ENCODE peak calls at places on chromosomes 1 and 21, in six cellular contexts. U, O, I, G, Q and E are unnamed samples.

GRCh38 chr1:110243146-110243545 is 33.0 kb downstream of the KCNC4 start:
- DNase-seq in U (no peak), G (no peak), Q (no peak), O (no peak), I (no peak), E (no peak)

GRCh38 chr21:37207441-37208009 is 59.6 kb downstream of the VPS26C start:
- DNase-seq in U (no peak), O (peak; percentile 59), I (no peak), G (peak; percentile 67), Q (no peak), E (peak; percentile 15)

GRCh38 chr1:205294175-205294913 is 27.2 kb downstream of the NUAK2 start:
- DNase-seq in I (peak; percentile 90), Q (peak; percentile 80), G (peak; percentile 74), U (no peak), O (no peak), E (no peak)

GRCh38 chr1:162942903-162943567 is 82.1 kb upstream of the CCDC190 start:
- DNase-seq in I (no peak), U (no peak), Q (no peak), G (no peak), O (no peak), E (no peak)

GRCh38 chr21:45048968-45049367 is 25.4 kb upstream of the ADARB1 start:
- DNase-seq in Q (no peak), I (no peak), O (no peak), G (no peak), U (no peak), E (no peak)

GRCh38 chr1:203325004-203325417 is 19.7 kb downstream of the BTG2 start:
- DNase-seq in U (no peak), O (no peak), Q (no peak), I (no peak), G (no peak), E (no peak)

GRCh38 chr1:31718519-31718918 is 14.7 kb upstream of the COL16A1 start:
- DNase-seq in Q (no peak), O (no peak), I (no peak), U (no peak), G (no peak), E (no peak)

GRCh38 chr1:191804311-191804710 is 354.0 kb upstream of the RGS18 start:
- DNase-seq in U (no peak), Q (no peak), O (no peak), G (no peak), I (no peak), E (no peak)

GRCh38 chr1:47913225-47913823 is 83.9 kb downstream of the TRABD2B start:
- DNase-seq in I (no peak), G (no peak), U (no peak), Q (no peak), O (no peak), E (no peak)

GRCh38 chr1:244645890-244646289 is 7.0 kb upstream of the DESI2 start:
- DNase-seq in U (no peak), Q (no peak), I (no peak), G (no peak), O (no peak), E (no peak)

GRCh38 chr1:180415985-180416633 is 86.3 kb downstream of the ACBD6 start:
- DNase-seq in G (no peak), I (no peak), O (peak; percentile 27), U (no peak), Q (no peak), E (no peak)

GRCh38 chr1:212678456-212679410 is 20.9 kb downstream of the BATF3 start:
- DNase-seq in Q (no peak), G (no peak), U (no peak), I (no peak), O (no peak), E (no peak)

GRCh38 chr1:108051625-108052382 is 86.8 kb upstream of the VAV3 start:
- DNase-seq in I (no peak), G (no peak), U (no peak), O (no peak), Q (no peak), E (no peak)

GRCh38 chr21:30216041-30216723 is at the start of gene CLDN8:
- DNase-seq in G (no peak), O (no peak), Q (no peak), U (no peak), I (no peak), E (no peak)

GRCh38 chr1:110420023-110420662 is 12.6 kb upstream of the LAMTOR5 start:
- DNase-seq in I (no peak), U (no peak), Q (no peak), O (no peak), G (no peak), E (no peak)

GRCh38 chr1:109214695-109215623 is 1.2 kb downstream of the SARS1 start:
- DNase-seq in G (peak; percentile 48), O (peak; percentile 82), U (no peak), Q (peak; percentile 79), I (peak; percentile 81), E (peak; percentile 52)

GRCh38 chr1:151612506-151613274 is 840 bp downstream of the SNX27 start:
- DNase-seq in O (no peak), U (no peak), G (peak; percentile 42), I (no peak), Q (no peak), E (no peak)

GRCh38 chr1:70442486-70442885 is 31.4 kb downstream of the CTH start:
- DNase-seq in G (no peak), Q (no peak), U (no peak), I (no peak), O (no peak), E (no peak)

GRCh38 chr1:39129514-39129913 is 75.0 kb upstream of the MACF1 start:
- DNase-seq in Q (no peak), I (no peak), G (no peak), U (no peak), O (no peak), E (no peak)

GRCh38 chr1:67451815-67452214 is 21.6 kb upstream of the SERBP1 start:
- DNase-seq in Q (no peak), I (no peak), U (no peak), O (no peak), G (no peak), E (no peak)

GRCh38 chr1:55685560-55685959 is 470.4 kb upstream of the USP24 start:
- DNase-seq in O (no peak), Q (no peak), G (peak; percentile 36), U (no peak), I (no peak), E (no peak)

GRCh38 chr1:225766967-225767413 is 10.6 kb upstream of the SRP9 start:
- DNase-seq in O (no peak), U (peak; percentile 51), G (peak; percentile 70), I (peak; percentile 74), Q (peak; percentile 71), E (no peak)

GRCh38 chr21:36163780-36164426 is 7.3 kb downstream of the DOP1B start:
- DNase-seq in U (no peak), G (no peak), O (no peak), Q (no peak), I (no peak), E (no peak)

GRCh38 chr1:27831568-27832410 is 1.2 kb downstream of the PPP1R8 start:
- DNase-seq in O (peak; percentile 7), U (no peak), I (no peak), Q (no peak), G (no peak), E (no peak)

GRCh38 chr1:203769505-203770343 is 4.7 kb downstream of the LAX1 start:
- DNase-seq in G (peak; percentile 85), Q (peak; percentile 38), I (peak; percentile 81), U (peak; percentile 61), O (no peak), E (peak; percentile 93)

GRCh38 chr1:228226141-228226874 is 18.5 kb downstream of the OBSCN start:
- DNase-seq in U (no peak), G (no peak), I (no peak), Q (no peak), O (no peak), E (no peak)

GRCh38 chr1:229716064-229716463 is 90.0 kb downstream of the URB2 start:
- DNase-seq in Q (peak; percentile 21), I (no peak), U (no peak), G (no peak), O (no peak), E (peak; percentile 44)

GRCh38 chr1:24189528-24189927 is 2.4 kb upstream of the IFNLR1 start:
- DNase-seq in Q (no peak), U (no peak), O (no peak), G (no peak), I (no peak), E (no peak)
- H3K4me3 ChIP-seq in Q (no peak overlapping the region), U (no peak overlapping the region), O (no peak overlapping the region), G (no peak overlapping the region), I (no peak overlapping the region), E (no peak overlapping the region)

DNA sequence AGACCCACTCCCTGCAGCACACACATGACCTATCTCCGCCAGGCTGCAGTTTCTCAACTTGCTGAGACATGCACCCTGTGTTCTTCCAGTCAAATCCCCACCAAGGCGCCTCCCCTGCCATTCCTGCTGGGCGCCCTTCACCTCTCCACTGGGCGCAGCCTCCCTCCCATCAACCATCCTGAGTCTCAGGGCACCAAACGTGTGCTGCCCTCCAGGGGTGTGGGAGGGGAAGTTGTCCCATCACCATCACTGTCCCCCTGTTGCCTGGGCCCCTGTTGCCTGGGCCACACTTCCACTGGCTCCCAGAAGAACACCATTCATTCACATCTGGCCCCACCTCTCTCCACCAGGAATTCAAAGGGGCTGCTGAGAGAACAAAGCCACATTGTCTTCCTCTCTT is 44.9 kb upstream of the EFHD2 start:
- DNase-seq in G (no peak), I (no peak), O (no peak), Q (no peak), U (no peak), E (no peak)
- TF ChIP-seq CTCF in G (no peak), I (no peak), O (peak; percentile 43), Q (peak; percentile 12), U (no peak), E (no peak)

DNA sequence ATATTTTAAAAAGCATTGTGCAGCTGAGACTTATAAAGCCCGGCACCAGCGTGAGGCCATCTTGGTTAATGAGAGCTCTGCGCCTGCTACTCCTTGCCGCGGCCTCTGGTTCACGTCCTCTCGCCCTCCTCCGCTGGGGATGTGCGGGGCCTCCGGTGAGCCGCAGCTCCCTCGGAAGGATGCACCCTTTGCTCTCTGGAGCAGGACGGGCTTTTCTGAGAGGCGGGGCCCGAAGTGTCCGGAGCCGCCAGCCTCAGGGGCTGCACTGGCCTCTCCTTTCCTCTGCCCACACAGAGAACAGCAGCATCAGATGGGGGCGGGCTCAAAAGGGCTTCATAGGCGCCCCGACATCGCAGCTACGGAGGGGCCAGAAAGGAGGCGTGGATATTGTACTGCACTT is 284.6 kb downstream of the CAMTA1 start:
- DNase-seq in G (no peak), Q (no peak), I (no peak), O (no peak), U (no peak), E (no peak)
- H3K4me3 ChIP-seq in G (peak overlapping the region; percentile 43), Q (peak overlapping the region; percentile 45), I (peak overlapping the region; percentile 48), O (no peak overlapping the region), U (peak overlapping the region; percentile 70), E (peak overlapping the region; percentile 49)

DNA sequence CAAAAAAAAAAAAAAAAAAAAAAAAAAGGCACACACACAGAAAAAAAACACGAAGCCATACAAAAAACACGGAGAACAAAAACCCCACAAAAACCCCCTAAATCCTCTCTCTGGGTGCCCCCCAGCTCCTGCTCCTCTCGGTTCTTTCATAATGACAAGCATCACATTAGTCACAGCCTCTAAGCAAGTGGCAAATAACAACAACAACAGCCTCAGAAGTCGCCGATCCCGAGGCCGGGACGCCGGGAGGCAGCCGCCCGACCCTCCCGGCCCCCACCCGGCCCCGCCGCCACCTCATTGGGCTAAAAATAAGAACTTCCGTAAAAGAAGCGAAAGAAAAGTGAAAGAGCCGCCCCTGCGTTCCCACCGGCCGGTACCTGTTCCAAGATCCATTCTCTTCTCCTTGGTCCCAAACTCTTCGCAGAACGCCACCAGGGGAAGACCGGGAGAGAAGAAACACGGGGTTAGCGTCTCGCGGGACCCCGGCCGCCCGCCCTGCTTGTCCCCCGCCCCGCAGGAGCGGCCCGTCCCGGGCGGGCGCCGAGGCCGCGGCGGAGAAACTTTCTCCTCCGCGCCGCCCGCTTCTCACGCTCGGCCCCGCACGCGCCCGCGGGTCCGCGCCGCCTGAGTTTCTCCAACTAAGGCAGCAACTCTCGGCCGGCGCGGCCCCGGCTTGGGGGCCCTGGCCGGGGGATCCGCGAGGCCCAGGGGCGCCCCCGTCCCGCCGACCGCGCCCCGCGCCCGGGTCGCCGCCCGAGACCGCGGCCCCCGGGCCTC is 102.8 kb downstream of the CASZ1 start:
- DNase-seq in G (no peak), I (no peak), U (no peak), O (no peak), Q (no peak), E (no peak)
- TF ChIP-seq CTCF in G (no peak), I (no peak), U (no peak), O (no peak), Q (no peak), E (no peak)